ENCODE peak calls at places on chromosomes 4 and X, in eight cellular contexts. F, S, I, O, C, Q, P and K are unnamed samples.

GRCh38 chr4:167779280-167779679 is 313.1 kb upstream of the ANXA10 start:
- DNase-seq in Q (no peak), F (no peak), P (no peak), O (no peak), S (no peak), C (no peak), I (no peak), K (no peak)

GRCh38 chr4:38948551-38948950 is 80.9 kb downstream of the FAM114A1 start:
- DNase-seq in F (peak; percentile 40), O (no peak), C (peak; percentile 64), Q (no peak), P (no peak), S (no peak), I (no peak), K (no peak)

GRCh38 chrX:80876877-80877276 is 67.2 kb upstream of the BRWD3 start:
- DNase-seq in C (peak; percentile 33), P (peak; percentile 11), F (peak; percentile 72), I (peak; percentile 1), O (no peak), S (no peak), Q (no peak), K (peak; percentile 5)

GRCh38 chr4:128379860-128380259 is 92.2 kb upstream of the PGRMC2 start:
- DNase-seq in O (no peak), C (peak; percentile 45), P (peak; percentile 19), F (no peak), I (peak; percentile 24), Q (no peak), S (no peak), K (no peak)

GRCh38 chr4:176123710-176124407 is 58.2 kb downstream of the WDR17 start:
- DNase-seq in C (peak; percentile 16), F (peak; percentile 2), S (no peak), Q (no peak), I (peak; percentile 10), P (peak; percentile 72), O (no peak), K (no peak)

GRCh38 chr4:665381-665750 is 8.7 kb downstream of the ATP5ME start:
- DNase-seq in I (no peak), F (no peak), Q (no peak), P (no peak), S (no peak), C (no peak), O (no peak), K (no peak)

GRCh38 chr4:161336016-161336415 is 827.8 kb downstream of the FSTL5 start:
- DNase-seq in C (no peak), S (no peak), F (no peak), P (no peak), I (no peak), Q (no peak), O (no peak), K (no peak)

GRCh38 chr4:7425591-7426468 is 8.9 kb downstream of the PSAPL1 start:
- DNase-seq in I (no peak), Q (no peak), P (no peak), C (no peak), F (no peak), S (peak; percentile 68), O (no peak), K (no peak)

GRCh38 chrX:119573840-119574393 is 446 bp upstream of the UBE2A start:
- DNase-seq in Q (no peak), C (peak; percentile 55), F (no peak), I (no peak), S (peak; percentile 80), P (no peak), O (no peak), K (no peak)

GRCh38 chrX:107775000-107775733 is 420 bp downstream of the TSC22D3 start:
- DNase-seq in Q (no peak), P (peak; percentile 35), F (no peak), I (no peak), O (no peak), S (no peak), C (no peak), K (no peak)